ENCODE peak calls at places on chromosomes 11 and 22, in ten cellular contexts. E is MCF 10A, F is T-helper 2 cell, X is GM03348, Z is left lung, C is HL-60, G is NCI-H1694 treated with DMSO at 0.1 percent for 48 hours, R is EL, M is frontal cortex, T is T follicular helper cell. K is an unnamed sample.

GRCh38 chr11:94312339-94312738 is 8.0 kb downstream of the IZUMO1R start:
- DNase-seq in E (no peak), F (no peak), X (no peak), Z (no peak), C (no peak), G (no peak), R (no peak), M (no peak), T (no peak), K (no peak)

GRCh38 chr11:705646-706438 is at the start of gene EPS8L2:
- DNase-seq in E (peak), F (no peak), X (peak), Z (peak), C (no peak), G (no peak), R (peak), M (no peak), T (no peak), K (no peak)

GRCh38 chr11:132033051-132033450 is 662.6 kb downstream of the NTM start:
- DNase-seq in E (no peak), F (no peak), X (no peak), Z (no peak), C (no peak), G (no peak), R (no peak), M (no peak), T (no peak), K (no peak)

GRCh38 chr11:9568854-9569587 is 4.4 kb upstream of the WEE1 start:
- DNase-seq in E (peak), F (no peak), X (peak), Z (no peak), C (no peak), G (no peak), R (peak), M (no peak), T (no peak), K (no peak)

GRCh38 chr11:114366331-114367243 is 33.7 kb downstream of the C11orf71 start:
- DNase-seq in E (peak), F (no peak), X (peak), Z (no peak), C (no peak), G (no peak), R (peak), M (no peak), T (no peak), K (no peak)

GRCh38 chr11:68973219-68973618 is 7.6 kb downstream of the MRGPRD start:
- DNase-seq in E (no peak), F (no peak), X (no peak), Z (no peak), C (no peak), G (no peak), R (no peak), M (no peak), T (no peak), K (no peak)

GRCh38 chr11:1155274-1155693 is 2.5 kb upstream of the MUC5AC start:
- DNase-seq in E (no peak), F (no peak), X (no peak), Z (no peak), C (no peak), G (no peak), R (no peak), M (no peak), T (no peak), K (no peak)

GRCh38 chr11:132054822-132055221 is 684.4 kb downstream of the NTM start:
- DNase-seq in E (no peak), F (no peak), X (peak), Z (no peak), C (no peak), G (peak), R (peak), M (no peak), T (no peak), K (no peak)

GRCh38 chr22:47209547-47210023 is 447.1 kb downstream of the TBC1D22A start:
- DNase-seq in E (no peak), F (no peak), X (no peak), Z (no peak), C (no peak), G (no peak), R (no peak), M (no peak), T (no peak), K (no peak)

GRCh38 chr22:37260939-37261338 is 16.9 kb upstream of the RAC2 start:
- DNase-seq in E (peak), F (peak), X (peak), Z (peak), C (no peak), G (peak), R (peak), M (no peak), T (peak), K (peak)

GRCh38 chr11:7032692-7033091 is 12.4 kb downstream of the NLRP14 start:
- DNase-seq in E (no peak), F (no peak), X (no peak), Z (no peak), C (no peak), G (no peak), R (no peak), M (no peak), T (no peak), K (no peak)

GRCh38 chr11:131893103-131893502 is 522.7 kb downstream of the NTM start:
- DNase-seq in E (no peak), F (no peak), X (no peak), Z (no peak), C (no peak), G (no peak), R (no peak), M (no peak), T (no peak), K (no peak)

GRCh38 chr11:59263225-59263894 is 50.6 kb upstream of the MPEG1 start:
- DNase-seq in E (peak), F (no peak), X (no peak), Z (no peak), C (no peak), G (no peak), R (no peak), M (no peak), T (peak), K (no peak)

GRCh38 chr11:110890995-110891394 is 178.8 kb upstream of the ARHGAP20 start:
- DNase-seq in E (no peak), F (no peak), X (no peak), Z (no peak), C (no peak), G (no peak), R (no peak), M (no peak), T (no peak), K (no peak)

GRCh38 chr11:108035690-108036089 is 27.0 kb downstream of the CUL5 start:
- DNase-seq in E (no peak), F (no peak), X (no peak), Z (no peak), C (no peak), G (no peak), R (no peak), M (no peak), T (no peak), K (no peak)

GRCh38 chr11:1409108-1409851 is 19.5 kb downstream of the BRSK2 start:
- DNase-seq in E (no peak), F (no peak), X (no peak), Z (no peak), C (no peak), G (no peak), R (no peak), M (no peak), T (no peak), K (no peak)

GRCh38 chr11:73883856-73884255 is 7.1 kb downstream of the PAAF1 start:
- DNase-seq in E (no peak), F (no peak), X (no peak), Z (no peak), C (no peak), G (no peak), R (no peak), M (no peak), T (no peak), K (no peak)

GRCh38 chr11:97454988-97455387 is 1065.2 kb downstream of the JRKL start:
- DNase-seq in E (peak), F (no peak), X (no peak), Z (no peak), C (no peak), G (no peak), R (no peak), M (no peak), T (no peak), K (no peak)

GRCh38 chr11:130892847-130893246 is 23.4 kb downstream of the SNX19 start:
- DNase-seq in E (no peak), F (no peak), X (no peak), Z (no peak), C (no peak), G (no peak), R (no peak), M (no peak), T (no peak), K (no peak)

GRCh38 chr11:64238076-64238475 is 2.8 kb upstream of the FKBP2 start:
- DNase-seq in E (no peak), F (no peak), X (no peak), Z (peak), C (no peak), G (no peak), R (no peak), M (no peak), T (no peak), K (no peak)

GRCh38 chr11:96338910-96339703 is 3.9 kb downstream of the MAML2 start:
- DNase-seq in E (peak), F (no peak), X (peak), Z (peak), C (peak), G (no peak), R (peak), M (no peak), T (no peak), K (no peak)

K was measured in effector CD4-positive, alpha-beta T cell.